ENCODE peak calls at places on chromosomes 3 and 15, in nine cellular contexts. E, W, X, S, C, L, V, A and Y are unnamed samples.

GRCh38 chr3:184005981-184006507 is 11.6 kb downstream of the ABCC5 start:
- DNase-seq in L (peak), E (peak), C (peak), W (peak), V (peak), A (peak), X (no peak), S (peak), Y (no peak)

GRCh38 chr3:179544981-179545645 is 17.6 kb upstream of the ACTL6A start:
- DNase-seq in V (no peak), X (no peak), L (peak), A (no peak), E (no peak), C (no peak), W (no peak), S (no peak), Y (no peak)

GRCh38 chr3:126313580-126314304 is 43.5 kb downstream of the KLF15 start:
- DNase-seq in V (no peak), C (no peak), A (no peak), W (no peak), L (peak), S (no peak), E (no peak), X (no peak), Y (peak)

GRCh38 chr15:84982301-84982920 is 755 bp downstream of the PDE8A start:
- DNase-seq in A (peak), W (peak), V (peak), L (peak), S (peak), C (peak), E (no peak), X (no peak), Y (no peak)

GRCh38 chr15:96544162-96544756 is 213.8 kb downstream of the NR2F2 start:
- DNase-seq in S (no peak), W (no peak), A (no peak), E (no peak), C (no peak), L (no peak), X (no peak), V (no peak), Y (no peak)

GRCh38 chr3:10226293-10226692 is 22.0 kb upstream of the TATDN2 start:
- DNase-seq in A (no peak), V (no peak), W (no peak), S (no peak), X (no peak), E (no peak), C (no peak), L (no peak), Y (no peak)

GRCh38 chr3:30131171-30131570 is 475.2 kb upstream of the TGFBR2 start:
- DNase-seq in L (no peak), X (no peak), W (no peak), V (no peak), E (no peak), S (no peak), C (no peak), A (no peak), Y (no peak)

GRCh38 chr3:187208159-187208558 is 10.9 kb downstream of the RTP1 start:
- DNase-seq in A (no peak), X (no peak), W (no peak), C (no peak), V (no peak), E (no peak), L (no peak), S (no peak), Y (no peak)

GRCh38 chr3:58175429-58176184 is 35.2 kb downstream of the DNASE1L3 start:
- DNase-seq in W (no peak), V (peak), L (no peak), X (no peak), E (no peak), A (no peak), C (peak), S (no peak), Y (no peak)

GRCh38 chr15:62964251-62964650 is 78.3 kb upstream of the TPM1 start:
- DNase-seq in C (no peak), E (no peak), A (no peak), V (no peak), L (peak), S (no peak), W (no peak), X (peak), Y (no peak)

GRCh38 chr3:128382221-128382807 is 84.4 kb downstream of the DNAJB8 start:
- DNase-seq in W (peak), L (no peak), S (no peak), A (peak), E (no peak), V (peak), C (peak), X (no peak), Y (no peak)

GRCh38 chr3:174002543-174002942 is 605.0 kb downstream of the NLGN1 start:
- DNase-seq in A (no peak), V (no peak), X (no peak), W (no peak), L (no peak), E (peak), S (no peak), C (no peak), Y (no peak)

GRCh38 chr3:169091196-169091595 is 572.3 kb downstream of the MECOM start:
- DNase-seq in W (no peak), S (no peak), L (peak), C (no peak), A (no peak), E (no peak), X (no peak), V (no peak), Y (no peak)

GRCh38 chr3:152200476-152201422 is 68.0 kb upstream of the MBNL1 start:
- DNase-seq in C (no peak), W (no peak), S (no peak), X (no peak), A (no peak), L (no peak), V (no peak), E (peak), Y (no peak)

GRCh38 chr3:158105710-158106438 is at the start of gene SHOX2:
- DNase-seq in S (peak), E (peak), W (no peak), X (peak), L (peak), A (peak), C (peak), V (peak), Y (no peak)

GRCh38 chr15:80168421-80168820 is 15.6 kb downstream of the FAH start:
- DNase-seq in X (no peak), A (no peak), W (no peak), E (no peak), S (no peak), C (no peak), L (no peak), V (no peak), Y (no peak)

GRCh38 chr15:100879461-100880138 is at the start of gene ALDH1A3:
- DNase-seq in L (no peak), S (peak), W (peak), E (peak), C (no peak), V (peak), X (peak), A (peak), Y (no peak)

DNA sequence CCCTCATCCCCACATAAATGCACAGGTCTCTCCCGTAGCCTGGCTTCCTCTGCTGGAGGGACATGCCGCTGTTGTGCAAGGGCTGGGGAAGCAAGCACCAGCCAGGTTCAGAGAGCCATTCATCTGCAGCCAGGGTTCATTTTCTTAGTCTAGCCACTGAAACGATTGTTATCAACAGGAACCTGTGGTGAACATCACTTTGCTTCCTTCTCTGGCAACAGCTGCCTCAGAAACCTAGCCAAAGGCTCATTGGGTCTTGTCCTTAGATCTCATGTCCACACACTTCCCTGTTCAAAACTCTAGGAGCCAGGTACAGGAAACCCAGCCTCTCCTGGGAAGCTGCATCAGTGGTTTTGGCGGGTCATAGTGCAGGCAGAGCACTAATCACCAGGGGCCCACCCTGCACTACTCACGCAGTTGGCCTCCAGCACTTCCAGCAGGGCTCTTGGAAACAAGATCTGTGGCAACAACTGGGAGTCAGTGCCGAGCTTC is 47.0 kb downstream of the OXNAD1 start:
- DNase-seq in S (peak), L (no peak), W (peak), A (peak), X (peak), V (no peak), C (no peak), E (no peak), Y (peak)
- H3K4me3 ChIP-seq in S (no peak), L (no peak), W (no peak), A (no peak), X (no peak), V (no peak), C (no peak), E (no peak), Y (no peak)

DNA sequence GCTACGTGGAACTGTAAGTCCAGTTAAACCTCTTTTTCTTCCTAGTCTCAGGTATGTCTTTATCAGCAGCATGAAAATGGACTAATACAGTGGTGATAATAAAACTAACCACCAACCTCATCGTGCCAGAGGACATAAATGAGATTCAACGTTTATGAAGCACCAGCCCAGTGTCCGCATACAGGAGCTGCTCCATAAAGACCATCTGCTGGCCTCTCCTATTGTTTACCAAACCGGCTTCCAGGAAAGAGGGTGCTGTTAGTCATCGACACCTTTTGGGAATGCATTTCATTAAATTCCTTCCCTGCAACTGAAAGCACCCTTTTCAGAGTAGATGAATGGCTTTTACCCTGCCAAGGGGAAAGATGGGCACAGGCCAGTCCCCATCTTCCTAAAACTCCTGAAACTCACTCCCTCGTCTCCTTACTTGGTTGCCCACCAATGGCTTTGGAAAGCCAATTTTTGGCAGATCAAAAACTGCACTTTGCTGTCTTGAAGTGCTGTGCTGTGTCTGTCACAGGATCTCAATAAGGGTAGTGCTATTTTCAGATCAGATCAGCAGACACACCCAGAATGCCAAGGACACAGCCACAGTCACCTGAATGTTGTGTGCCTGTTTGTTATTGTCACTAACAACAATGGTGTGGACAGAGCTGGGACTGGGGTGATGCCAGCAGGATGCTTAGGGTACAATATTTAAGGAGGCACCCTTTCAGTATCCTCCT is 122.2 kb downstream of the AQP9 start:
- DNase-seq in V (no peak), X (no peak), W (peak), A (no peak), C (no peak), E (no peak), S (no peak), L (no peak), Y (no peak)
- TF ChIP-seq CTCF in V (no peak), X (no peak), W (no peak), A (no peak), C (no peak), E (no peak), S (no peak), L (no peak), Y (no peak)

GRCh38 chr3:52405066-52405465 is 39.8 kb downstream of the SEMA3G start:
- DNase-seq in C (no peak), E (no peak), A (no peak), W (peak), L (no peak), V (no peak), X (no peak), S (no peak), Y (no peak)

GRCh38 chr3:52404391-52404790 is 40.5 kb downstream of the SEMA3G start:
- DNase-seq in V (no peak), E (no peak), A (no peak), X (no peak), W (peak), C (no peak), S (no peak), L (no peak), Y (no peak)

GRCh38 chr3:52406231-52406661 is 38.7 kb downstream of the SEMA3G start:
- DNase-seq in S (no peak), W (peak), A (no peak), E (no peak), X (no peak), L (no peak), V (no peak), C (peak), Y (no peak)

GRCh38 chr3:52406791-52407510 is 38.0 kb downstream of the SEMA3G start:
- DNase-seq in A (no peak), E (no peak), S (no peak), X (no peak), L (no peak), C (no peak), W (peak), V (no peak), Y (no peak)

DNA sequence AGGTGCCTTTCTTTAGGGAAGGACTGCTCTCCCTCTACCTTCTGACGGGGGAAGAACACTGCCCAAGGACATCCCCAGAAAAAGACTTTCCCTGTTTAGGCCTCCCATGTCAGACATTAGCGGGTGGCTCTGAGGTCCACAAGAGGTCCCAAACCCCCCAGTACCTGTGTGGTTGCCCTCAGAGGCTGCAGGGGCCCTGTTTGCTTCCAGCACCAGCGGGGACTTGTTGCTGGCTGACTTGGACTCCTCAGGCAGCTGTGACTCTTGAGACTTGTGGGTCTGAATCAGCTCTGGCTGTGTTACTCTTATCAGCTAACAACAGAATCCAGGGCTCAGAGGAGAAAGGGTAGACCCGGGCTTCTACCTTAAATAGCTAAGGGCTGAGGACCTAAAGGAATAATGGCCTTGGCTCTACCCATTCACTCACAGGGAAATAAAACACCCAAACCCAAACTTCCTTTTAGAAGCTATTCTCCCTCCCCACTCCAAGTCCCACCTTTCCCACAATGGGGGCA is 39.2 kb downstream of the SEMA3G start:
- DNase-seq in E (no peak), A (no peak), V (no peak), L (no peak), W (no peak), S (no peak), X (no peak), C (no peak), Y (no peak)
- H3K27ac ChIP-seq in E (no peak), A (no peak), V (no peak), L (no peak), W (no peak), S (no peak), X (no peak), C (no peak), Y (no peak)

GRCh38 chr3:11847035-11847394 is 330 bp upstream of the TAMM41 start:
- DNase-seq in X (no peak), A (no peak), V (no peak), W (no peak), L (no peak), E (no peak), C (no peak), S (no peak), Y (no peak)

GRCh38 chr3:11850003-11850402 is 3.3 kb upstream of the TAMM41 start:
- DNase-seq in L (no peak), X (no peak), A (no peak), C (no peak), W (no peak), E (no peak), V (no peak), S (no peak), Y (peak)

GRCh38 chr3:11845661-11846060 is 1.0 kb downstream of the TAMM41 start:
- DNase-seq in X (no peak), V (no peak), A (no peak), L (no peak), W (no peak), C (no peak), S (no peak), E (peak), Y (no peak)

GRCh38 chr3:11846281-11847034 is at the start of gene TAMM41:
- DNase-seq in X (peak), E (peak), A (peak), L (peak), S (peak), C (peak), V (peak), W (peak), Y (peak)

DNA sequence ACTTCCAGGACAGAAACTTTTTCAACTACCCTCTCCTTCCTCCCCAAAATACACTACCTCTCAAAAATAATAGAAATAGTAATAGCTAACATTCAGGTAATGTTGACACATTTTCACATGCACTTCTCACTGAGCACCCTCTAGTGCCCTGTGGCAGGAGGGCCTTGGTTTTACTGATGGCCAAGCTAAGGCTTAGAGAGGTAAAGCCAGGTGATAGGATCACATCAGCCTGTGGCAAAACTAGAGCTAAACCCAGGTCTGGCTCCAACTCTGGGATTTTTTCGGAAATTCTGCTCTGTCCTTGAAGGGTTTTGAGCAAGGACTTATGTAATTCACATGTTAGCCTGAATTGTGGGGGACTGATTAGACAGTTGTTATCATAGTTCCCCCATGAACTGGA is 922 bp upstream of the TAMM41 start:
- DNase-seq in C (no peak), A (no peak), W (no peak), S (no peak), E (peak), X (no peak), V (no peak), L (no peak), Y (no peak)
- H3K4me3 ChIP-seq in C (no peak), A (no peak), W (peak), S (peak), E (no peak), X (peak), V (no peak), L (no peak), Y (no peak)

GRCh38 chr3:197333901-197334639 is 35.7 kb upstream of the DLG1 start:
- DNase-seq in E (no peak), X (no peak), W (no peak), A (no peak), S (no peak), L (no peak), V (no peak), C (no peak), Y (peak)

GRCh38 chr3:197327701-197328100 is 29.3 kb upstream of the DLG1 start:
- DNase-seq in S (no peak), X (no peak), W (no peak), A (no peak), C (no peak), E (no peak), L (peak), V (no peak), Y (no peak)

GRCh38 chr3:197328198-197328597 is 29.8 kb upstream of the DLG1 start:
- DNase-seq in V (no peak), A (no peak), X (no peak), E (no peak), L (no peak), W (no peak), S (no peak), C (no peak), Y (peak)

GRCh38 chr3:197329382-197329781 is 31.0 kb upstream of the DLG1 start:
- DNase-seq in C (no peak), X (no peak), A (no peak), E (no peak), V (no peak), W (no peak), L (no peak), S (no peak), Y (peak)

DNA sequence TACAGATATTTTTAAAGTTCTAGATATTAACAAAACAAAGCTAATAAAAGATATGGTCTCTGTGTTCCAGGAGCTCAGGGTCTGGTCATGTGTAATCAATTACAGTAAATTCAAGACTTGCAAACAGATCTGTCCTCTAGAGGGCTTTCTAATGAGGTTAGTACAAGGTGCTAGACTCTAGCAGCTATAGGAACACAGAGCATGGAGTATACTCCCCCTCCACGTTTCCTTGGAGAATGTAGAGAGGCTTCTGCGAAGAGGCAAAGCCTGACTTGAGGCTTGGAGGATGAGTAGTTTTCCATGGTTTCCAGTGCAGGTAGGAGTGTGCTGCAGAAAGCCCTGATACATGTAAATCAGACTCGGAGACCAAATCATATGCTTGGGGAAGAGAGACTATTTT is 32.7 kb upstream of the DLG1 start:
- DNase-seq in A (no peak), S (no peak), X (no peak), E (no peak), C (no peak), W (no peak), V (no peak), L (no peak), Y (no peak)
- TF ChIP-seq CTCF in A (no peak), S (no peak), X (no peak), E (no peak), C (no peak), W (peak), V (no peak), L (no peak), Y (no peak)

GRCh38 chr3:121979734-121980449 is 42.2 kb downstream of the ILDR1 start:
- DNase-seq in V (no peak), L (no peak), X (no peak), C (no peak), E (no peak), S (no peak), W (no peak), A (no peak), Y (no peak)
- H3K27ac ChIP-seq in V (peak), L (no peak), X (no peak), C (no peak), E (no peak), S (no peak), W (no peak), A (no peak), Y (no peak)

DNA sequence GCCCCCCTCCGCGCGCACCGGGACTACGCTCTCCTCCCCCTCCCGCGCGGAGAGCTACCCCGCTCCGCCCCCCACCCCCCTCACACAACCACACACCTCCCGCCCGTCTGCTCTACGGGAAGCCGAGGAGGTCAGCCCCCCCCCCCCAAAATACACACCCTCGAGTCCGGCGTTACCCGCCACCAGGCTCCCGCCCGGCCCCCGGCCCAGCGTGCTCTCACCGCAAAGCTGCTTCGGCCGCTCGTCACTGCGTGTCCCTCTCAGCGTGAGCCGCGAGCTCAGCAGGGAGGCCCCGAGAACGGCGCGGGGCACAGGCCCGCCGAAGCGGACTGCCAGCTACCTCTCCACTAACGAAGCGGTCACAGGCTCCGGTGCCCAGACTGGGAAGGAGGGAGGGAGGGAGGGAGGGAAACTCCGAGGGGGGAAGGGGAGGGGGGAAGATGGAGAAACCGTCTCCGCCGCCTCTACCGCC is 252 bp downstream of the SIN3A start:
- DNase-seq in A (no peak), C (no peak), E (no peak), V (no peak), W (no peak), X (no peak), L (no peak), S (no peak), Y (no peak)
- H3K4me3 ChIP-seq in A (peak), C (peak), E (peak), V (peak), W (peak), X (peak), L (peak), S (peak), Y (peak)